ENCODE peak calls at places on chromosomes 2 and 18, in six cellular contexts. One of them, this sample, is unnamed.

GRCh38 chr18:26097563-26097962 is 7.2 kb upstream of the SS18 start:
- DNase-seq in ecto neural progenitor cell: no peak
- DNase-seq in sigmoid colon: no peak
- DNase-seq in retinal pigment epithelial cell: no peak
- DNase-seq in left colon: no peak
- DNase-seq in activated CD8-positive, alpha-beta memory T cell treated with anti-CD3 and anti-CD28 coated beads, Interleukin-2, amount 50 U/mL, for 4 hours: no peak
- DNase-seq in this sample: no peak

GRCh38 chr18:36499938-36500337 is 202.4 kb downstream of the FHOD3 start:
- DNase-seq in left colon: no peak
- DNase-seq in retinal pigment epithelial cell: no peak
- DNase-seq in sigmoid colon: no peak
- DNase-seq in activated CD8-positive, alpha-beta memory T cell treated with anti-CD3 and anti-CD28 coated beads, Interleukin-2, amount 50 U/mL, for 4 hours: no peak
- DNase-seq in ecto neural progenitor cell: no peak
- DNase-seq in this sample: no peak

GRCh38 chr2:119106301-119106897 is 52.2 kb downstream of the C1QL2 start:
- DNase-seq in sigmoid colon: peak; percentile 12
- DNase-seq in retinal pigment epithelial cell: no peak
- DNase-seq in activated CD8-positive, alpha-beta memory T cell treated with anti-CD3 and anti-CD28 coated beads, Interleukin-2, amount 50 U/mL, for 4 hours: no peak
- DNase-seq in left colon: no peak
- DNase-seq in ecto neural progenitor cell: peak; percentile 79
- DNase-seq in this sample: peak; percentile 18

GRCh38 chr2:211361383-211361782 is 805.0 kb downstream of the CPS1 start:
- DNase-seq in sigmoid colon: no peak
- DNase-seq in retinal pigment epithelial cell: no peak
- DNase-seq in activated CD8-positive, alpha-beta memory T cell treated with anti-CD3 and anti-CD28 coated beads, Interleukin-2, amount 50 U/mL, for 4 hours: no peak
- DNase-seq in left colon: no peak
- DNase-seq in ecto neural progenitor cell: no peak
- DNase-seq in this sample: no peak

GRCh38 chr2:128412181-128412871 is 93.7 kb upstream of the HS6ST1 start:
- DNase-seq in retinal pigment epithelial cell: no peak
- DNase-seq in sigmoid colon: no peak
- DNase-seq in left colon: peak; percentile 12
- DNase-seq in activated CD8-positive, alpha-beta memory T cell treated with anti-CD3 and anti-CD28 coated beads, Interleukin-2, amount 50 U/mL, for 4 hours: no peak
- DNase-seq in ecto neural progenitor cell: peak; percentile 22
- DNase-seq in this sample: no peak

GRCh38 chr2:41927581-41928260 is 120.1 kb upstream of the PKDCC start:
- DNase-seq in sigmoid colon: peak; percentile 76
- DNase-seq in ecto neural progenitor cell: no peak
- DNase-seq in left colon: no peak
- DNase-seq in retinal pigment epithelial cell: no peak
- DNase-seq in activated CD8-positive, alpha-beta memory T cell treated with anti-CD3 and anti-CD28 coated beads, Interleukin-2, amount 50 U/mL, for 4 hours: no peak
- DNase-seq in this sample: no peak

GRCh38 chr2:111116843-111117665 is 3.7 kb upstream of the BCL2L11 start:
- DNase-seq in ecto neural progenitor cell: peak; percentile 80
- DNase-seq in activated CD8-positive, alpha-beta memory T cell treated with anti-CD3 and anti-CD28 coated beads, Interleukin-2, amount 50 U/mL, for 4 hours: peak; percentile 69
- DNase-seq in left colon: peak; percentile 84
- DNase-seq in retinal pigment epithelial cell: no peak
- DNase-seq in sigmoid colon: peak; percentile 81
- DNase-seq in this sample: peak; percentile 73

GRCh38 chr2:45043171-45043570 is 33.9 kb upstream of the SIX2 start:
- DNase-seq in activated CD8-positive, alpha-beta memory T cell treated with anti-CD3 and anti-CD28 coated beads, Interleukin-2, amount 50 U/mL, for 4 hours: no peak
- DNase-seq in sigmoid colon: no peak
- DNase-seq in ecto neural progenitor cell: no peak
- DNase-seq in left colon: peak; percentile 56
- DNase-seq in retinal pigment epithelial cell: no peak
- DNase-seq in this sample: no peak

GRCh38 chr18:38427234-38427633 is 861.6 kb upstream of the CELF4 start:
- DNase-seq in ecto neural progenitor cell: no peak
- DNase-seq in activated CD8-positive, alpha-beta memory T cell treated with anti-CD3 and anti-CD28 coated beads, Interleukin-2, amount 50 U/mL, for 4 hours: no peak
- DNase-seq in left colon: no peak
- DNase-seq in retinal pigment epithelial cell: no peak
- DNase-seq in sigmoid colon: no peak
- DNase-seq in this sample: no peak

GRCh38 chr2:200288670-200289429 is 17.6 kb upstream of the SPATS2L start:
- DNase-seq in left colon: no peak
- DNase-seq in activated CD8-positive, alpha-beta memory T cell treated with anti-CD3 and anti-CD28 coated beads, Interleukin-2, amount 50 U/mL, for 4 hours: no peak
- DNase-seq in ecto neural progenitor cell: no peak
- DNase-seq in sigmoid colon: no peak
- DNase-seq in retinal pigment epithelial cell: no peak
- DNase-seq in this sample: peak; percentile 62

GRCh38 chr2:4188561-4188960 is 485.2 kb downstream of the DCDC2C start:
- DNase-seq in activated CD8-positive, alpha-beta memory T cell treated with anti-CD3 and anti-CD28 coated beads, Interleukin-2, amount 50 U/mL, for 4 hours: no peak
- DNase-seq in sigmoid colon: no peak
- DNase-seq in left colon: no peak
- DNase-seq in retinal pigment epithelial cell: no peak
- DNase-seq in ecto neural progenitor cell: no peak
- DNase-seq in this sample: no peak

GRCh38 chr18:39105095-39105494 is 1539.5 kb upstream of the CELF4 start:
- DNase-seq in sigmoid colon: no peak
- DNase-seq in left colon: no peak
- DNase-seq in retinal pigment epithelial cell: no peak
- DNase-seq in activated CD8-positive, alpha-beta memory T cell treated with anti-CD3 and anti-CD28 coated beads, Interleukin-2, amount 50 U/mL, for 4 hours: no peak
- DNase-seq in ecto neural progenitor cell: no peak
- DNase-seq in this sample: no peak

GRCh38 chr2:31411771-31412170 is 2.8 kb downstream of the XDH start:
- DNase-seq in left colon: no peak
- DNase-seq in retinal pigment epithelial cell: no peak
- DNase-seq in activated CD8-positive, alpha-beta memory T cell treated with anti-CD3 and anti-CD28 coated beads, Interleukin-2, amount 50 U/mL, for 4 hours: no peak
- DNase-seq in sigmoid colon: no peak
- DNase-seq in ecto neural progenitor cell: no peak
- DNase-seq in this sample: no peak